ENCODE peak calls at places on chromosomes 3 and 15, in six cellular contexts. One of them, this sample, is unnamed.
A peak's percentile ranks its signal among the peaks of the same experiment; 100 is the strongest.

GRCh38 chr3:127456471-127457093 is 134.0 kb downstream of the TPRA1 start:
- DNase-seq in brain microvascular endothelial cell: peak; percentile 52
- DNase-seq in cardiac fibroblast: peak; percentile 37
- DNase-seq in heart right ventricle: no peak
- DNase-seq in colonic mucosa: no peak
- DNase-seq in HFF-Myc: peak; percentile 32
- DNase-seq in this sample: peak; percentile 63

GRCh38 chr3:55405436-55405835 is 81.7 kb downstream of the WNT5A start:
- DNase-seq in brain microvascular endothelial cell: no peak
- DNase-seq in cardiac fibroblast: peak; percentile 10
- DNase-seq in heart right ventricle: no peak
- DNase-seq in colonic mucosa: no peak
- DNase-seq in HFF-Myc: peak; percentile 17
- DNase-seq in this sample: no peak

GRCh38 chr3:53072653-53073552 is 27.0 kb upstream of the SFMBT1 start:
- DNase-seq in brain microvascular endothelial cell: peak; percentile 69
- DNase-seq in cardiac fibroblast: peak; percentile 79
- DNase-seq in heart right ventricle: peak; percentile 82
- DNase-seq in colonic mucosa: peak; percentile 93
- DNase-seq in HFF-Myc: peak; percentile 39
- DNase-seq in this sample: peak; percentile 82

GRCh38 chr15:101672298-101672697 is 20.1 kb upstream of the TM2D3 start:
- DNase-seq in brain microvascular endothelial cell: no peak
- DNase-seq in cardiac fibroblast: peak; percentile 36
- DNase-seq in heart right ventricle: no peak
- DNase-seq in colonic mucosa: no peak
- DNase-seq in HFF-Myc: no peak
- DNase-seq in this sample: no peak

GRCh38 chr15:100835626-100836025 is 44.0 kb upstream of the ALDH1A3 start:
- DNase-seq in brain microvascular endothelial cell: peak; percentile 5
- DNase-seq in cardiac fibroblast: no peak
- DNase-seq in heart right ventricle: no peak
- DNase-seq in colonic mucosa: no peak
- DNase-seq in HFF-Myc: no peak
- DNase-seq in this sample: no peak

GRCh38 chr15:96331942-96332853 is 1.7 kb downstream of the NR2F2 start:
- DNase-seq in brain microvascular endothelial cell: peak; percentile 35
- DNase-seq in cardiac fibroblast: peak; percentile 54
- DNase-seq in heart right ventricle: no peak
- DNase-seq in colonic mucosa: peak; percentile 53
- DNase-seq in HFF-Myc: no peak
- DNase-seq in this sample: peak; percentile 65

GRCh38 chr15:34588046-34588674 is 4.7 kb upstream of the GOLGA8B start:
- DNase-seq in brain microvascular endothelial cell: peak; percentile 80
- DNase-seq in cardiac fibroblast: peak; percentile 85
- DNase-seq in heart right ventricle: peak; percentile 47
- DNase-seq in colonic mucosa: peak; percentile 63
- DNase-seq in HFF-Myc: peak; percentile 62
- DNase-seq in this sample: peak; percentile 49

GRCh38 chr3:136819784-136820640 is 1.1 kb downstream of the SLC35G2 start:
- DNase-seq in brain microvascular endothelial cell: peak; percentile 54
- DNase-seq in cardiac fibroblast: peak; percentile 70
- DNase-seq in heart right ventricle: peak; percentile 32
- DNase-seq in colonic mucosa: peak; percentile 36
- DNase-seq in HFF-Myc: no peak
- DNase-seq in this sample: peak; percentile 56

GRCh38 chr3:195151402-195151801 is 119.6 kb downstream of the XXYLT1 start:
- DNase-seq in brain microvascular endothelial cell: no peak
- DNase-seq in cardiac fibroblast: no peak
- DNase-seq in heart right ventricle: no peak
- DNase-seq in colonic mucosa: no peak
- DNase-seq in HFF-Myc: no peak
- DNase-seq in this sample: no peak

GRCh38 chr3:195147649-195148121 is 123.3 kb downstream of the XXYLT1 start:
- DNase-seq in brain microvascular endothelial cell: peak; percentile 33
- DNase-seq in cardiac fibroblast: no peak
- DNase-seq in heart right ventricle: peak; percentile 54
- DNase-seq in colonic mucosa: peak; percentile 60
- DNase-seq in HFF-Myc: no peak
- DNase-seq in this sample: no peak

GRCh38 chr3:195149292-195149691 is 121.7 kb downstream of the XXYLT1 start:
- DNase-seq in brain microvascular endothelial cell: no peak
- DNase-seq in cardiac fibroblast: no peak
- DNase-seq in heart right ventricle: no peak
- DNase-seq in colonic mucosa: no peak
- DNase-seq in HFF-Myc: no peak
- DNase-seq in this sample: no peak

GRCh38 chr3:195150194-195151118 is 120.5 kb downstream of the XXYLT1 start:
- DNase-seq in brain microvascular endothelial cell: peak; percentile 96
- DNase-seq in cardiac fibroblast: peak; percentile 91
- DNase-seq in heart right ventricle: peak; percentile 77
- DNase-seq in colonic mucosa: peak; percentile 58
- DNase-seq in HFF-Myc: no peak
- DNase-seq in this sample: peak; percentile 60

GRCh38 chr3:195148553-195148952 is 122.4 kb downstream of the XXYLT1 start:
- DNase-seq in brain microvascular endothelial cell: no peak
- DNase-seq in cardiac fibroblast: no peak
- DNase-seq in heart right ventricle: no peak
- DNase-seq in colonic mucosa: no peak
- DNase-seq in HFF-Myc: no peak
- DNase-seq in this sample: no peak
- H3K4me3 ChIP-seq in brain microvascular endothelial cell: no peak overlapping the region
- H3K4me3 ChIP-seq in cardiac fibroblast: no peak overlapping the region
- H3K4me3 ChIP-seq in heart right ventricle: no peak overlapping the region
- H3K4me3 ChIP-seq in colonic mucosa: no peak overlapping the region
- H3K4me3 ChIP-seq in HFF-Myc: no peak overlapping the region
- H3K4me3 ChIP-seq in this sample: no peak overlapping the region

GRCh38 chr3:42229942-42230688 is 35.9 kb downstream of the CCK start:
- DNase-seq in brain microvascular endothelial cell: peak; percentile 40
- DNase-seq in cardiac fibroblast: peak; percentile 70
- DNase-seq in heart right ventricle: no peak
- DNase-seq in colonic mucosa: no peak
- DNase-seq in HFF-Myc: peak; percentile 29
- DNase-seq in this sample: no peak
- H3K4me3 ChIP-seq in brain microvascular endothelial cell: peak overlapping the region; percentile 29
- H3K4me3 ChIP-seq in cardiac fibroblast: no peak overlapping the region
- H3K4me3 ChIP-seq in heart right ventricle: no peak overlapping the region
- H3K4me3 ChIP-seq in colonic mucosa: no peak overlapping the region
- H3K4me3 ChIP-seq in HFF-Myc: no peak overlapping the region
- H3K4me3 ChIP-seq in this sample: no peak overlapping the region

DNA sequence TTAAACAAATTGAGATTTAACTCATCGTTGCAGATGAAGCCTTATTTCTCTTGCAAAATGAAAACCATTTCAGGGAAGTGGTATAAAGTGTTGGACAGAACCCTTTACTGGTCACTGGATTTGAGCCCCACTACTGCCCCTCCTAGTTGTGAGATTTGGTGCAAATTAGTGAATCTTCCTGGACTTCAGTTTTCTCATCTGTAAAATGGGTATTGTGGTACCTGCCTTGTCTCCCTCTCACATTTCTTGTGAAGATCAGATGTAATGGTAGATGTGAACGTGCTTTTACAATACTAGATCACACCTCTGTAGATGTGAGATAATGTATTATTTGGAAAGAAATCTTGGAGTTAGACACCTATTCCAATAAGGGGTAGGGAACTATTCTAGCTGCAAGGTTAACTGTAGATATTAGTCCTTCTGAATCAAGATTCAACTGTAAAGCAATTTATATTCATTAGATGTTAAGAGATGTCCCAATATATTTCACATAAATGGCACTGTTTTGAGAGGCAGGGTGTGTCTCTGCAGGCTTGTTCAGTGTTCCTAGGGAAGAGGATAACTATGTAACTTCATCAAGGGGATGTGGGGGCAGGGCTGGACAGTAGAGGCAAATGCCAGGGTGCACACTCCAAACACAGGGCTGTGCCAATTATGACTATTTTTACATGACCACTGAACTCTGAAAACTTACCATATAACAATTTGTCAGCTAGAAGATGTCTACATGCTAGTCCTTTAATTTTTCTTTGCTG is 112.4 kb upstream of the PFN2 start:
- DNase-seq in brain microvascular endothelial cell: no peak
- DNase-seq in cardiac fibroblast: no peak
- DNase-seq in heart right ventricle: no peak
- DNase-seq in colonic mucosa: no peak
- DNase-seq in HFF-Myc: no peak
- DNase-seq in this sample: no peak
- H3K4me3 ChIP-seq in brain microvascular endothelial cell: peak overlapping the region; percentile 36
- H3K4me3 ChIP-seq in cardiac fibroblast: peak overlapping the region; percentile 3
- H3K4me3 ChIP-seq in heart right ventricle: peak overlapping the region; percentile 16
- H3K4me3 ChIP-seq in colonic mucosa: no peak overlapping the region
- H3K4me3 ChIP-seq in HFF-Myc: peak overlapping the region; percentile 30
- H3K4me3 ChIP-seq in this sample: no peak overlapping the region

GRCh38 chr3:139260793-139261736 is 82.8 kb upstream of the MRPS22 start:
- DNase-seq in brain microvascular endothelial cell: no peak
- DNase-seq in cardiac fibroblast: no peak
- DNase-seq in heart right ventricle: no peak
- DNase-seq in colonic mucosa: no peak
- DNase-seq in HFF-Myc: no peak
- DNase-seq in this sample: no peak
- H3K4me3 ChIP-seq in brain microvascular endothelial cell: no peak overlapping the region
- H3K4me3 ChIP-seq in cardiac fibroblast: no peak overlapping the region
- H3K4me3 ChIP-seq in heart right ventricle: no peak overlapping the region
- H3K4me3 ChIP-seq in colonic mucosa: no peak overlapping the region
- H3K4me3 ChIP-seq in HFF-Myc: no peak overlapping the region
- H3K4me3 ChIP-seq in this sample: no peak overlapping the region

DNA sequence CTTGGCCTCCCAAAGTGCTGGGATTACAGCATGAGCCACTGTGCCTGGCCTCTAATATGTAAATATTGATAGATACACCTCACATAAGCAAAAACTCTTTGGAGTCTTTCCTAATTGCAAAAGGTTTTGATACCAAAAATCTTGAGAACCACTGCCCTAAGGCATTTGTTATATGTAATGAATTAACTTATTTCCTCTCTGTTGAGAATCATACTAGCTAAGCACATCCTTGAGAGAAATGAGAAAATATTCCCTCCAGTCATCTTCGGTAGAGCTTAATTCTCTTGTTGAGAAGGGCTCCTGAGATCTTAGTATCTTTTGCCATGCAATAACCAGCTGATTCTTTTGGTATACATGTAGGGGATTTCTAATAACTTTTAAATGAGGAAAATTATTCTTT is 190.2 kb downstream of the SLC9A9 start:
- DNase-seq in brain microvascular endothelial cell: no peak
- DNase-seq in cardiac fibroblast: no peak
- DNase-seq in heart right ventricle: no peak
- DNase-seq in colonic mucosa: no peak
- DNase-seq in HFF-Myc: no peak
- DNase-seq in this sample: no peak
- H3K4me3 ChIP-seq in brain microvascular endothelial cell: no peak overlapping the region
- H3K4me3 ChIP-seq in cardiac fibroblast: no peak overlapping the region
- H3K4me3 ChIP-seq in heart right ventricle: no peak overlapping the region
- H3K4me3 ChIP-seq in colonic mucosa: no peak overlapping the region
- H3K4me3 ChIP-seq in HFF-Myc: no peak overlapping the region
- H3K4me3 ChIP-seq in this sample: no peak overlapping the region

This sample was measured in pancreas.